ENCODE peak calls at places on chromosomes 6 and 20, in eight cellular contexts. A, Z, T, J, V, O, I and S are unnamed samples.

GRCh38 chr20:36499723-36500501 is 41.4 kb upstream of the MYL9 start:
- DNase-seq in A (no peak), Z (no peak), T (no peak), J (no peak), V (no peak), O (no peak), I (no peak), S (no peak)

GRCh38 chr6:113762611-113763010 is 94.5 kb upstream of the MARCKS start:
- DNase-seq in A (no peak), Z (no peak), T (no peak), J (no peak), V (no peak), O (no peak), I (no peak), S (no peak)

GRCh38 chr6:47413752-47414516 is 63.7 kb upstream of the CD2AP start:
- DNase-seq in A (peak), Z (no peak), T (peak), J (peak), V (no peak), O (no peak), I (no peak), S (peak)

GRCh38 chr6:53306819-53307347 is 41.9 kb downstream of the ELOVL5 start:
- DNase-seq in A (peak), Z (no peak), T (no peak), J (peak), V (no peak), O (no peak), I (no peak), S (no peak)

GRCh38 chr20:32363492-32363891 is 5.4 kb downstream of the ASXL1 start:
- DNase-seq in A (no peak), Z (no peak), T (no peak), J (no peak), V (no peak), O (no peak), I (no peak), S (no peak)

GRCh38 chr6:168188310-168188973 is 109.4 kb upstream of the FRMD1 start:
- DNase-seq in A (no peak), Z (no peak), T (no peak), J (no peak), V (no peak), O (no peak), I (peak), S (no peak)

GRCh38 chr6:7129784-7130569 is 22.2 kb downstream of the RREB1 start:
- DNase-seq in A (no peak), Z (peak), T (no peak), J (no peak), V (no peak), O (peak), I (no peak), S (no peak)

GRCh38 chr6:153963352-153963751 is 75.7 kb upstream of the OPRM1 start:
- DNase-seq in A (no peak), Z (no peak), T (no peak), J (no peak), V (no peak), O (no peak), I (no peak), S (no peak)

GRCh38 chr20:61804896-61805295 is 260.8 kb downstream of the TAF4 start:
- DNase-seq in A (no peak), Z (no peak), T (no peak), J (no peak), V (no peak), O (peak), I (no peak), S (no peak)

GRCh38 chr6:152161501-152161900 is 354.0 kb downstream of the ESR1 start:
- DNase-seq in A (no peak), Z (no peak), T (no peak), J (no peak), V (no peak), O (no peak), I (peak), S (peak)

GRCh38 chr6:56347526-56347925 is 100.1 kb upstream of the COL21A1 start:
- DNase-seq in A (no peak), Z (no peak), T (no peak), J (no peak), V (no peak), O (no peak), I (no peak), S (no peak)

GRCh38 chr6:168097621-168098430 is 18.8 kb upstream of the FRMD1 start:
- DNase-seq in A (no peak), Z (no peak), T (no peak), J (no peak), V (peak), O (peak), I (no peak), S (no peak)

GRCh38 chr6:166402582-166403277 is 20.0 kb upstream of the MPC1 start:
- DNase-seq in A (no peak), Z (no peak), T (no peak), J (no peak), V (no peak), O (no peak), I (peak), S (no peak)

GRCh38 chr6:90285611-90286381 is 10.8 kb downstream of the BACH2 start:
- DNase-seq in A (peak), Z (peak), T (peak), J (peak), V (peak), O (peak), I (peak), S (peak)

DNA sequence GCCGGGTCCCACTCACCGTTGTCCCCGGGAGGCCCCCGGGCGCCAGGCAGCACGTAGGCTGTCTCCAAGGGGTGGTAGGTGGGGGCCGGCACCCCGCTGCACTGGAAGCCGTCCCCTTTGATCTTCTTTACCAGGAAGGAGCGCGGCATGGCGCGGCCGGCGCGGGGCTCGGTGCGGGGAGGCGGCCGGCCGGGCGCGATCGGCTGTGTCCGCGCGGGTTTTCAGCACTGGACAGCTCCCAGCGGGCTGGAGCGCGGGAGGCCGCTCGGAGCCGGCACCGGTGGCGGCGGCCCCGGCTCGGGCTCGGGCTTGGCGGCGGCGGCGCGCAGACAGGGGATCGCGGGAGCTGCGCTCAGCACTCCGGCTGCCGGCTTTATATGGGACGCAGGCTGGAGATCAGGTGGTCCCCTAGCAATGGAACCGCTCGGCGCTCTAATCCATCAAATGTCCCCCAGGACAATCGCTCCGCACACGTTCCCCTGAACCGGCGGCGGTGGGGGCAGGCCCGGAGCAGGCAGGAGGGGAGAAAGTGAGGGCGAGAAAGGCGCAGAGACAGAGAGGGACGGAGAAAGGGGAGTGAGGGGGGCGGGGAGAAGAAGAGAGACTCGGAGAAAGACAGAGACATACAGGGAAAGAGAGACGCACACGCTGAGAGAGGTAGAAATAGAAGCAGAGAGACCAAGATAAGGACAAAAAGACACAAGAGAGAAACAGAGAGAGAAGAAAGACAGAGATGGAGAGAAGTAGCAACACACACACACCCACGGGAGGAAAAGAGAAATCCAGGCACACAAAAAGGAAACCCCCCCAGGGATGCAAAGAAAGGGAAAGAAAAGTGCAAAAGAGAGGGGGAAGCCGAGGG is at the start of gene SCRT2:
- DNase-seq in A (peak), Z (peak), T (peak), J (no peak), V (peak), O (peak), I (peak), S (no peak)
- H3K4me3 ChIP-seq in A (no peak), Z (peak), T (no peak), J (no peak), V (peak), O (no peak), I (peak), S (no peak)

DNA sequence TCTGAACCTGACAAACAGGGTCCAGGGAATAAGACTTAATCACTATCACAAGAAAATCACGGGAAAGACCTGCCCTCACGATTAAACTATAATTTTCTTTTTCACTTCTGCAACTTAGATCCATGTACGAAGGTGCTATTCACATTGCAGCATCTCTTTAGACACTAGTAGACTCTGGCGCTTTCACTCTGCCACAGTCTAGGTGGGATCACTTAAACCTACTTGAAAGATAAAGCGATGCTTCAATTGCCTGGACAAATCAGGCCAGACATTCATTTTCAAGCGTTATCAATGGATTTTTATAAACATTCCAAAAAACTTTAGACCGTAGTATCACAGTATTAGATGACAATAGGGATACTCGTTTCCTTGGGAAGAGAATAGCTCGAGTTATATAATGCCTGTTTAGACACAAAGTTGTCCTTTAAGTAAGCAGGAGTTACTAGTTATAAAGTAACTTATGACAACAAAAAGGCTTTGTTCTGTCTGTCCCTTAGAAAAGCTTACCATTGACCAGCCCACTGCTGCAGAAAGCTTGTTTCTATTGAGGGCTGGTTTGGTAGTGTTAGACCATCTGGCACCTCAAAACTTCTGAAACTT is 367.3 kb downstream of the UTRN start:
- DNase-seq in A (no peak), Z (no peak), T (no peak), J (no peak), V (no peak), O (no peak), I (no peak), S (no peak)
- H3K4me3 ChIP-seq in A (no peak), Z (no peak), T (no peak), J (no peak), V (no peak), O (no peak), I (no peak), S (no peak)

DNA sequence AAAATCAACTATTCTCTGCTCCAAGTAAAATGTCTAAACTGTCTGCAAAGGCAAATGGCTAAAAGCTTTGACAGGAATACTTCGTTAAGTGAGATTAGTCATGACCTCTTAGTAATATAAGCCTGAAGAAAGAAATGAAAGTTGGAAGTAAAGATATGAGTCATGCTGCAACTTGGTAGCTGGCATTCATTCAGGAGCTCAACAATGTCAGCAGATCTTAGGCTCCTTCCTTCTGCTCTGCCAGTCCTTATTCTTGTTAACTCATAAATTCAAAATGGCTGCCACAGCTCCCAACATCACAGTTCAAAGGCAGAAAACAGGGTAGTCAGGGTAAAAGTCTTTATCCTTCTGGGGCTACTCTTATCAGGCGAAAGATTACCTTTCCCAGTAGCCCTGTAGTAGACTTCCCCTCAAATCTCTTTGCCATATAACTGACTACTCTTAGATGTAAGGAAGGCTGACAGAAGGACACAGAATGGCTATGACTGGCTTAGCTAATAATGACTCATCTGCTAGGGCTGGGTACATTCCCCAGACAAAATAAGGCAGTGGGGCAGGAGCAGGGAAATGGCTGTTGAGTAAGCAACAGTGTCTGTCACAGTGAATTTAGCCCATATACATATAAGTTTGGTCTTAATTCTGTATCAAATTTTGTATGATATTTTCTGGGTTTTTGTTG is 24.4 kb upstream of the C6orf62 start:
- DNase-seq in A (peak), Z (no peak), T (no peak), J (peak), V (no peak), O (no peak), I (no peak), S (peak)
- H3K4me3 ChIP-seq in A (no peak), Z (no peak), T (no peak), J (peak), V (no peak), O (no peak), I (no peak), S (peak)

DNA sequence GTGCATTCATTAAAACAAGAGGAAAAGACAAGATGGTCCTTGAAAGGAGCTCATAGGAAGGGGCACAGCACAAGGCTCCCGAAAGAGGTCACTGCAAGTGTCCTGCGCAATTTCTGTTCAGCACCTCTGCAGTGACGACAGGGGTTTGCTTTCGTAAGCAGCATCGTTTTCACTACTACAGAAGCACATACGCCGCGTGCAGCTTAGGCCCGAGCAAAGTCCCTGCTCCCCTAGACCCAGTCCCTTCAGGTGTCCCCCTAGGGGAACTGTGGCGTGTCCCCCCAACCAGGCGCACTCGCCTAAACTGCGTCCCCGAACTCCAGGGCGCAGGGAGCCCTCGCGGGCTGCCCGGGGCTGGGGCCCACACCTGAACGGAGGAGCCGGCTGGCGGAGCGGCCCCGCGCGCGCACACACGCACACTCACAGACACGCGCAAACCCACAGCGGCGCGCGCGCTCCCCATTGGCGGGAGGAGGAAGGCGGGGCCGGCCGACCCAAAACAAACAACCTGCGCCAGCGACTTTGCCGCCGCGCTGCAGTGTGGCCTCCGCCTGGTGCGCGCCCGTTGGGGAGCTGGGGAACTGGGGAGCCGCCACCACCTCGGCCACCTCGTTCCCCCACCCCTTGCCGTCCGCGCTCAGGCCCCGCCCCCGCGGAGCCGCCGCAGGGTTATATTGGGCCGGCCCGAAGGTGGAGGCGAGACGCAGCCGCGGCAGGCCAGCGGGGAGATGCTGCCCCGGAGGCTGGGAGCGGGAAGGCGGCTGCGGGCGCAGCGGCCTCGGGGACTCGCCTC is at the start of gene FOXQ1:
- DNase-seq in A (peak), Z (no peak), T (peak), J (no peak), V (no peak), O (peak), I (peak), S (no peak)
- H3K4me3 ChIP-seq in A (peak), Z (peak), T (peak), J (no peak), V (peak), O (peak), I (peak), S (peak)

GRCh38 chr20:53079483-53079810 is 107.3 kb downstream of the TSHZ2 start:
- DNase-seq in A (no peak), Z (no peak), T (no peak), J (no peak), V (no peak), O (no peak), I (no peak), S (no peak)

GRCh38 chr20:53080412-53080962 is 108.3 kb downstream of the TSHZ2 start:
- DNase-seq in A (no peak), Z (no peak), T (no peak), J (no peak), V (no peak), O (no peak), I (no peak), S (no peak)

GRCh38 chr20:53081916-53082863 is 110.0 kb downstream of the TSHZ2 start:
- DNase-seq in A (no peak), Z (no peak), T (no peak), J (no peak), V (no peak), O (no peak), I (no peak), S (no peak)

GRCh38 chr20:53079883-53080282 is 107.7 kb downstream of the TSHZ2 start:
- DNase-seq in A (no peak), Z (no peak), T (no peak), J (no peak), V (no peak), O (no peak), I (no peak), S (no peak)

GRCh38 chr20:53080969-53081871 is 109.1 kb downstream of the TSHZ2 start:
- DNase-seq in A (peak), Z (no peak), T (peak), J (no peak), V (no peak), O (no peak), I (no peak), S (no peak)
- H3K4me3 ChIP-seq in A (no peak), Z (no peak), T (no peak), J (no peak), V (no peak), O (no peak), I (no peak), S (no peak)

GRCh38 chr20:64037199-64037497 is 1.2 kb downstream of the C20orf204 start:
- DNase-seq in A (no peak), Z (no peak), T (no peak), J (no peak), V (no peak), O (no peak), I (no peak), S (no peak)

GRCh38 chr20:64039293-64040160 is 3.5 kb downstream of the C20orf204 start:
- DNase-seq in A (no peak), Z (no peak), T (no peak), J (no peak), V (no peak), O (no peak), I (no peak), S (no peak)

GRCh38 chr20:64037498-64038213 is 1.7 kb downstream of the C20orf204 start:
- DNase-seq in A (no peak), Z (no peak), T (no peak), J (no peak), V (no peak), O (no peak), I (peak), S (no peak)

GRCh38 chr20:64038579-64039292 is 2.8 kb downstream of the C20orf204 start:
- DNase-seq in A (peak), Z (no peak), T (peak), J (no peak), V (peak), O (peak), I (peak), S (no peak)

DNA sequence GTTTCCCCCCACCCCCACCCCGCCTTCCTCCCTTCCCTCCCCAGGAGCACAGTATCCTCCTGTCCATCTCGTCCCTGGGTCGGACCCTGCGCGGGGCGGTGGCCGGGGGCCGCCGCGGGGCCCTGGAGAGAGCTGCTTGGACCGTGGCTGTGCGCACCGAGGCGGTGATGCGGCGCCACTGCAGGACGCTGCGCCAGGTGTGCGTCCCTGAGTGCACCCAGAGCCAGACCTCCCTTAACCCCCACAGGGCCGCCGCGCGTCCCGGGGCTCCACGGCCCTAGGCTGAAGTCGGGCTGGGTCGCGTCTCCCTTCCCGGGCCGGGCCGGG is 2.2 kb downstream of the C20orf204 start:
- DNase-seq in A (no peak), Z (no peak), T (no peak), J (no peak), V (no peak), O (no peak), I (peak), S (no peak)
- H3K4me3 ChIP-seq in A (peak), Z (peak), T (peak), J (peak), V (peak), O (peak), I (peak), S (no peak)

DNA sequence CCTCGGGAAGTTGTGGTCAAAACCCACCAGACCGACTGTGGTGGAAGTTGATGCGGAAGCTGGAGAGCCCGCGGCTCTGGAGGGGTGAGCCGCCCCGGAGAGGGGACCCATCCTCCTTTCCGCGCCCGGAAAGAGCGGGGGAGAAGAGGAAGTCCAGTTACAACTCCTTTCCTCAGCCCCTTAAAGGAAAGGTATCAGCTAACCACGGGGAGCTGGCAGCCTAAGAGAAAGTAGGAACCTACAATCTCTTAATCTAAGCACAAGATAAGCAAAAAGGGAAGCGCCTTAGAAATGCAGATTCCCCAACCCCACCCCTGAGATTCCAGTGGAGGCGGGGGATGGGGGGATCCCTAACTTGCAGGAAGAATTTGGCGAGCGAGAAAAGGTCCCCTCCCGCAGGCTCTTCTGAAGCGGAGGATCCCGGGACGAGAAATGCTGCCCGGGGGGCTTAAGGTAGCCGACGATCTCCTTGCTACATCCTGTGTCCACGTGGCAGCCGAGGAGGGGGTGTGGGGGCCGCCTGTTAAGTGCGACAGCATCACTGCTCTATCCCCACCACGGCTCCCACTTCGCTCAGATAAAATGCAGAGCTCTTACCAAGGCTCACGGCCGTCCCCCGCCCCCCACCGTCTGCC is 87.6 kb downstream of the ZFP64 start:
- DNase-seq in A (no peak), Z (no peak), T (no peak), J (no peak), V (no peak), O (no peak), I (peak), S (no peak)
- H3K4me3 ChIP-seq in A (peak), Z (peak), T (peak), J (no peak), V (peak), O (peak), I (peak), S (peak)

GRCh38 chr20:47354388-47354709 is 2.1 kb downstream of the ZMYND8 start:
- DNase-seq in A (no peak), Z (no peak), T (no peak), J (no peak), V (no peak), O (no peak), I (no peak), S (no peak)
- H3K4me3 ChIP-seq in A (peak), Z (peak), T (peak), J (peak), V (peak), O (no peak), I (peak), S (peak)